ENCODE peak calls at places on chromosomes 12 and 14, in four cellular contexts. S is A549, O is H1, E is HepG2. F is an unnamed sample.

GRCh38 chr14:97536421-97536820 is 739.2 kb downstream of the VRK1 start:
- DNase-seq in S (no peak), O (no peak), E (no peak), F (no peak)

GRCh38 chr14:58060898-58061297 is 91.1 kb downstream of the ARMH4 start:
- DNase-seq in S (no peak), O (no peak), E (no peak), F (no peak)

GRCh38 chr12:98750511-98750910 is 105.4 kb downstream of the APAF1 start:
- DNase-seq in S (no peak), O (no peak), E (no peak), F (no peak)

GRCh38 chr14:104288272-104288671 is 149.9 kb downstream of the KIF26A start:
- DNase-seq in S (no peak), O (no peak), E (no peak), F (no peak)

GRCh38 chr14:55927059-55927458 is 191.2 kb upstream of the PELI2 start:
- DNase-seq in S (no peak), O (no peak), E (no peak), F (no peak)

GRCh38 chr14:92680781-92681650 is 67.4 kb downstream of the LGMN start:
- DNase-seq in S (peak), O (peak), E (peak), F (peak)

GRCh38 chr12:10701226-10701681 is 21.9 kb downstream of the YBX3 start:
- DNase-seq in S (no peak), O (no peak), E (no peak), F (no peak)

GRCh38 chr14:104549536-104550339 is 29.8 kb upstream of the C14orf180 start:
- DNase-seq in S (no peak), O (no peak), E (no peak), F (no peak)

GRCh38 chr14:55074662-55075061 is 23.2 kb downstream of the MAPK1IP1L start:
- DNase-seq in S (no peak), O (peak), E (no peak), F (no peak)

GRCh38 chr14:78767436-78767835 is 597.3 kb downstream of the NRXN3 start:
- DNase-seq in S (no peak), O (no peak), E (no peak), F (no peak)

GRCh38 chr12:124772467-124773170 is 91.0 kb downstream of the SCARB1 start:
- DNase-seq in S (no peak), O (no peak), E (no peak), F (no peak)

GRCh38 chr12:52120951-52121847 is 41.7 kb downstream of the SMIM41 start:
- DNase-seq in S (no peak), O (no peak), E (no peak), F (no peak)

GRCh38 chr12:52230364-52231281 is 2.4 kb upstream of the KRT7 start:
- DNase-seq in S (no peak), O (no peak), E (no peak), F (no peak)

GRCh38 chr14:103699901-103700752 is 15.1 kb downstream of the XRCC3 start:
- DNase-seq in S (no peak), O (no peak), E (no peak), F (no peak)

GRCh38 chr12:3077572-3078081 is 448 bp downstream of the TSPAN9 start:
- DNase-seq in S (no peak), O (peak), E (no peak), F (no peak)

GRCh38 chr12:3078086-3078820 is 1.1 kb downstream of the TSPAN9 start:
- DNase-seq in S (peak), O (no peak), E (no peak), F (no peak)

GRCh38 chr12:3075315-3075714 is 1.9 kb upstream of the TSPAN9 start:
- DNase-seq in S (no peak), O (no peak), E (no peak), F (no peak)

GRCh38 chr12:3073438-3074255 is 3.5 kb upstream of the TSPAN9 start:
- DNase-seq in S (peak), O (peak), E (peak), F (peak)

GRCh38 chr12:3076730-3077571 is at the start of gene TSPAN9:
- DNase-seq in S (peak), O (peak), E (peak), F (peak)
- TF ChIP-seq MAX in S (peak), O (no peak), E (no peak), F (no peak)

GRCh38 chr14:106691601-106692291 is 1165.4 kb downstream of the TMEM121 start:
- DNase-seq in S (no peak), O (peak), E (peak), F (peak)
- TF ChIP-seq CTCF in S (no peak), O (peak), E (peak), F (peak)

GRCh38 chr14:23354990-23355389 is 2.3 kb upstream of the SLC22A17 start:
- DNase-seq in S (no peak), O (no peak), E (no peak), F (no peak)
- TF ChIP-seq POLR2A in S (no peak), O (no peak), E (no peak), F (no peak)

GRCh38 chr14:73180385-73180805 is 44.1 kb downstream of the PSEN1 start:
- DNase-seq in S (no peak), O (no peak), E (peak), F (peak)
- TF ChIP-seq MAX in S (no peak), O (no peak), E (no peak), F (no peak)

GRCh38 chr12:2051700-2052625 is 824 bp upstream of the CACNA1C start:
- DNase-seq in S (no peak), O (peak), E (no peak), F (no peak)
- TF ChIP-seq CTCF in S (no peak), O (no peak), E (no peak), F (no peak)

F was measured in NB4.